ENCODE peak calls at places on chromosomes 2 and 18, in nine cellular contexts. M, P, A, V, Q, K, T, F and O are unnamed samples.

GRCh38 chr2:230160112-230160660 is 59.6 kb downstream of the SP110 start:
- DNase-seq in M (peak), P (peak), A (peak), V (peak), Q (peak), K (peak), T (peak), F (peak), O (no peak)

GRCh38 chr18:12751891-12752290 is 49.0 kb downstream of the PSMG2 start:
- DNase-seq in M (no peak), P (no peak), A (no peak), V (no peak), Q (no peak), K (no peak), T (no peak), F (no peak), O (no peak)

GRCh38 chr2:46802665-46803550 is 112.7 kb downstream of the MCFD2 start:
- DNase-seq in M (no peak), P (no peak), A (no peak), V (no peak), Q (no peak), K (no peak), T (no peak), F (no peak), O (no peak)

GRCh38 chr2:186991766-186992417 is 142.9 kb upstream of the ZSWIM2 start:
- DNase-seq in M (no peak), P (peak), A (no peak), V (no peak), Q (no peak), K (no peak), T (no peak), F (no peak), O (no peak)

GRCh38 chr2:219689676-219690628 is 62.5 kb downstream of the SLC4A3 start:
- DNase-seq in M (peak), P (peak), A (peak), V (peak), Q (peak), K (peak), T (peak), F (peak), O (peak)

GRCh38 chr18:75305984-75306383 is 95.4 kb downstream of the TSHZ1 start:
- DNase-seq in M (no peak), P (no peak), A (no peak), V (no peak), Q (no peak), K (no peak), T (no peak), F (no peak), O (no peak)

GRCh38 chr2:67974564-67975430 is 88.0 kb downstream of the C1D start:
- DNase-seq in M (peak), P (peak), A (peak), V (no peak), Q (no peak), K (peak), T (peak), F (peak), O (no peak)

GRCh38 chr2:71070294-71071025 is 2.0 kb downstream of the NAGK start:
- DNase-seq in M (no peak), P (peak), A (no peak), V (no peak), Q (peak), K (no peak), T (peak), F (peak), O (no peak)

GRCh38 chr18:3207565-3207964 is 12.2 kb downstream of the MYOM1 start:
- DNase-seq in M (no peak), P (no peak), A (no peak), V (no peak), Q (peak), K (no peak), T (no peak), F (no peak), O (no peak)

DNA sequence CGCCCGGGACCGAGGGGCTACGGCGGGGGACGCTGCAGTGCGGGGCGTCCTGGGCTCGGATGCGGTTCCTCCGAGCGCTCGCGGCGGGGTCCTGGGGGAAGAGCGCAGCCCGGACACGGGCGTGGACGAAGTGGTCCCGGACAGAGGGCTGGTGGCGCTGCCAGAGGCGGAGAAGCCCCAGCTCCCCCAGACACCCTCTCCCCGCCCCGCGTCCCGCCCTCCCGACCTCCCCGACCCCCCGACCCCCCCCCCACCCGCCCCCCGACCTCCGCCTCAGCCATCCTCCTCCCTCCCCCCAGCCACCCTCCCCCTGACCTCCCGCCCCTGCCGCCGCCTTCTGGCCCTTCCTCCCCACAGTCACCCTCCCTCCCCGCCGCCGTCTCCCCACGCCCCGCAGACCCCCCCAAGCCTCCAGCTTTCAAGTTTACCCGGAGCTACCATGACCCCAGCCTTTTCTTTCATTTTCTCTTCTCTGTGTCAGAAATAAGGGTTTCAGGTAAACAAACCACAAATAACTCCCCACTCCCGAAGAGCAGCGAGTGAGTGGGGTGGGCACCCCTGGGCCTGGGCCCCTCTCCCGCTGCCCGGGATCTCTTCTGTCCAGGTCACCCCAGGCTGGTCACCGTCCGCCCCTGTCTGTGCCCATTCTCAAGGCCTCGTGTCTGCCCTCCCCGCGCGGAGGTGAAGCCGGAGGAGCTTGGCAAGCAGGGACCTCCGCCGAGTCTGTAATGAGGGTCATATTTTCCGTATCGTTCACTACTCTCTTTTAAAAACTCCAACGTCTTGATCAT is 5.1 kb downstream of the NFATC1 start:
- DNase-seq in M (no peak), P (no peak), A (no peak), V (no peak), Q (no peak), K (no peak), T (peak), F (no peak), O (no peak)
- TF ChIP-seq CTCF in M (no peak), P (no peak), A (no peak), V (no peak), Q (no peak), K (no peak), T (no peak), F (no peak), O (no peak)

DNA sequence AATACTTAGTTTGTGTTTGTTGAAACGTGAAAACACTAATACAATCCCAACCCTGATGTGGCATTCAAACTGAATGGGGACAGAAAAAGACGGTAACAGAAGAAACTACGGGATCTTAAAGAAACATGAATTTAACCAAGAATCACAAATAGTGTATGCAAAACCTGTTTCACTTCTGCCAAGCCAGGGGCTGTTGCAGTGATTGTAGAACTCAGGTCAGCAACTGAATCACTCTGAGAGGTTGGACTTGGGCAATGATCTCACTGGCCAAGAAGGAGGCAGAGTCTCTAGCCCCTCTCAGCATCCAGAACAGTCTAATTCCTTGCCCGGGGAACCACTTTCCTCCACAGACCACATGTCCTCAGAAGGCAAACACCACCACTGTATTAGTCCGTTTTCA is 54.9 kb upstream of the CRIM1 start:
- DNase-seq in M (no peak), P (no peak), A (no peak), V (no peak), Q (no peak), K (no peak), T (no peak), F (no peak), O (no peak)
- TF ChIP-seq CTCF in M (no peak), P (no peak), A (no peak), V (no peak), Q (no peak), K (no peak), T (no peak), F (no peak), O (no peak)

DNA sequence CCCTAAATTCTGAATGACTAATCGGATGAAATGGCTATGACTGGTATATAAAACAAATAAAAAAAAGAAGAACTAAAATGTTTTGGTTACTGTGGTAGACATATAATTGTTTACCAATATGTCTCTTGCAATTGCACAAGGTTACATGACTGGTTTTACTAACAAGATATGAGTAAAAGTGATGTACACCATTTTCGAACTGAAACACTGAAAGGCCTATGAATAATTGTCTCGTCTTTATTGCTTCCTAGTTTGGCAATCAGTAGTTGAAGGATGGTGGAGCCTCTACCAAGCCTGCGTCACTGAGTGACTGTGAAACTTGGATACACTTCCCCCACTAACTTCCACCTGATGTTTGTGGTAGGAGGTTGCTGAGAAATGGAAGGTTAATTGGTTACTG is 16.5 kb downstream of the CDH19 start:
- DNase-seq in M (no peak), P (no peak), A (no peak), V (no peak), Q (peak), K (no peak), T (no peak), F (no peak), O (no peak)
- TF ChIP-seq CTCF in M (no peak), P (no peak), A (no peak), V (no peak), Q (no peak), K (no peak), T (no peak), F (no peak), O (no peak)

GRCh38 chr2:96143848-96144480 is 1.3 kb downstream of the DUSP2 start:
- DNase-seq in M (no peak), P (no peak), A (no peak), V (no peak), Q (peak), K (peak), T (no peak), F (no peak), O (peak)

GRCh38 chr2:96146151-96146880 is 1.1 kb upstream of the DUSP2 start:
- DNase-seq in M (no peak), P (no peak), A (peak), V (peak), Q (no peak), K (peak), T (no peak), F (peak), O (no peak)

GRCh38 chr2:96146881-96147592 is 1.8 kb upstream of the DUSP2 start:
- DNase-seq in M (no peak), P (no peak), A (peak), V (no peak), Q (no peak), K (no peak), T (no peak), F (no peak), O (no peak)

GRCh38 chr2:96144481-96145027 is 686 bp downstream of the DUSP2 start:
- DNase-seq in M (no peak), P (no peak), A (no peak), V (no peak), Q (no peak), K (no peak), T (no peak), F (no peak), O (no peak)

DNA sequence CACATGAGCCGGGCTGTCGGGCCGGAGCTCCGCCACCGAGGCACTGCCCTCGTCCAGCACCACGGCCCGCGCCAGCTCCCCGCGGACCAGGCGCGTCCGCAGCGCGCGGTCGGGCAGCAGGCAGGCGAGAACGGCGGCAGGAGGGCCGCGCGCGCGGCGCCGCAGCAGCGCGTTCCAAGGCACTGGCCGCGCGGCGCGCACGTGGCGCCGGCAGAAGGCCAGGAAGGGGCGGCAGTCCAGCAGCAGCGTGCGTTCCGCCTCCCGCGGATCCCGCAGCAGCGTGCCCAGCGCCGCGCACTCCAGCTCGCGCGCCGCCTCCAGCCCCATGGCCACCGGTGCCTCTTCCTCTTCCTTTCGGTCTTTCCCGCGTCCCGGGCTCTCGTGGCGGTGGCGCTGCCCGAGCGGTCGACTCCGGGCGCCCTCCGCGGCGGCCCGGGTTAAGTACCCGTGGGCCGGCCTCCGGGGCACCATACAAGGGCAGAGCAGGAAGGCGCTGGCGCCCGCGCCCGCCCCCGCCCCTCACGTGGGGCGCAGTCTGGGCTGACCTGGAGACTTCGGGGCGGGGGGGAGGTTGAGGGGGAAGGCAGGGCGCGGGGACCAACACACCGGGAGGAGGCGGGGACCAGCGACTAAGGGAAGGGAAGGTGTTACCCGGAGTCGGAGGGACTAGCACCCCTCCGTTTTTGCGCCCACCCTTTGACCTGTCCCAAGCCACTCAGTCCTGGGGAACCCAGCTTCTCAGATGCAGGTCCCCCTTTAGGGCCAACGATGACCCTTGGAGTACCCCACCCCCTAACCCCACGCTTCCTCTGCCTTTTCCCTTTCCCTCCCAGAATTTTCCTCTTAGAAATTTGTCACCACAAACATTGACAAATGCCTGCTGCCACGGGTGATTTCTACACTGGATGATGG is at the start of gene DUSP2:
- DNase-seq in M (peak), P (peak), A (peak), V (peak), Q (peak), K (peak), T (peak), F (peak), O (peak)
- TF ChIP-seq CTCF in M (no peak), P (no peak), A (no peak), V (no peak), Q (no peak), K (no peak), T (no peak), F (peak), O (no peak)

GRCh38 chr2:235116885-235117492 is 165.2 kb downstream of the SH3BP4 start:
- DNase-seq in M (no peak), P (peak), A (peak), V (no peak), Q (peak), K (no peak), T (peak), F (peak), O (no peak)
- TF ChIP-seq CTCF in M (peak), P (peak), A (peak), V (peak), Q (peak), K (no peak), T (peak), F (peak), O (peak)

DNA sequence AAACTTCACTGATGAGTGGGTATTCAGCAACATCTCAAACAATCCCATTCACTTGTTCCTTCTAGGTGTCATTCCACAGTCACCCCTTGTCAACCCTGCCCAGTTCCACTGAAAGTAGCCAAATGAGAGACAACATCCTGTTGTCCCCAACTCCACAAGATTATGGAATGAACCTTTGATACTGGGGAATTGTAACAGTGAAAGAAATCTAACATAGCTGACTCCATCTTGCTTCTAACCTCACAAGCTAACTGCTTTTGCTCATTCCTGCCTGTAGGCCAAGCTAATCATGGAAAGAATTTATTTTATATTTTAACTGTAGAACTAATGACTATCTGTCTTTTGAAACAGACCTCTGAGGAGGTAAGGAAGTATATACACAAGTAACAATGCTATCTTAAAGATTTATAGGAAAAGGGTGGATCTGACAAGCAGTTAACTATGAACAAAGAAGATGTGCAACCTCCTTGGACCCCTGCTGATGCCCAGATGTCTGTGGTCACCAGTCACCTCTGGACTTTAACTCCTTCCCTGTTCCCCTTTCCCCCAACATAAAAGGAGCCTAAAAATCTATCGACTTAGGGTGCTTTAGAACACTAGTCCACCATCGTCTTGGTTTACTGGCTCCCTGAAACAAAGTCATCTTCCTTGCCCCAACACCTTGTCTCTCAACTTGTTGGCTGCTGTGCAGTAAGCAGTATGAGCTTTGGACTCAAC is 6.9 kb upstream of the ANXA4 start:
- DNase-seq in M (no peak), P (no peak), A (no peak), V (no peak), Q (no peak), K (no peak), T (no peak), F (no peak), O (no peak)
- TF ChIP-seq CTCF in M (no peak), P (no peak), A (no peak), V (no peak), Q (no peak), K (no peak), T (no peak), F (no peak), O (no peak)

GRCh38 chr2:132584976-132585817 is 84.8 kb downstream of the LYPD1 start:
- DNase-seq in M (no peak), P (no peak), A (no peak), V (no peak), Q (no peak), K (no peak), T (no peak), F (no peak), O (no peak)
- TF ChIP-seq CTCF in M (no peak), P (no peak), A (no peak), V (no peak), Q (no peak), K (no peak), T (no peak), F (no peak), O (no peak)

GRCh38 chr2:190344275-190344827 is 962 bp downstream of the INPP1 start:
- DNase-seq in M (peak), P (no peak), A (no peak), V (no peak), Q (peak), K (peak), T (peak), F (no peak), O (no peak)
- TF ChIP-seq CTCF in M (no peak), P (peak), A (peak), V (no peak), Q (peak), K (no peak), T (peak), F (peak), O (no peak)